ENCODE peak calls at places on chromosomes 1 and 21, in nine cellular contexts. H is iPS DF 6.9; W is activated T-cell treated with anti-CD3 and anti-CD28 coated beads, Interleukin-2, amount 50 U/mL, for 48 hours; V is SJSA1; N is T-cell; F is dermis blood vessel endothelial cell; K is H4; B is aorta; R is tibial artery. X is an unnamed sample.

GRCh38 chr1:226569879-226570547 is 21.4 kb downstream of the STUM start:
- DNase-seq in N (peak; percentile 20), H (peak; percentile 25), F (peak; percentile 21), K (no peak), B (no peak), W (peak; percentile 54), V (no peak), R (peak; percentile 49), X (no peak)

GRCh38 chr1:88466899-88467580 is 217.0 kb upstream of the PKN2 start:
- DNase-seq in V (no peak), F (no peak), H (no peak), K (no peak), R (no peak), N (no peak), B (no peak), W (no peak), X (no peak)

GRCh38 chr1:162009501-162010174 is 14.0 kb downstream of the OLFML2B start:
- DNase-seq in N (no peak), F (no peak), H (no peak), R (peak; percentile 85), K (no peak), B (no peak), W (no peak), V (no peak), X (no peak)

GRCh38 chr1:107795994-107796393 is 169.0 kb downstream of the VAV3 start:
- DNase-seq in B (no peak), R (no peak), V (no peak), K (no peak), F (no peak), H (no peak), N (no peak), W (no peak), X (peak; percentile 33)

GRCh38 chr1:48093147-48093546 is 96.0 kb upstream of the TRABD2B start:
- DNase-seq in H (no peak), F (no peak), R (no peak), V (no peak), K (no peak), N (no peak), B (no peak), W (no peak), X (no peak)

GRCh38 chr1:13628711-13629110 is 45.1 kb downstream of the PDPN start:
- DNase-seq in W (no peak), R (no peak), V (peak; percentile 88), H (no peak), N (no peak), K (no peak), B (no peak), F (no peak), X (no peak)

GRCh38 chr1:28190337-28190979 is 14.0 kb upstream of the PTAFR start:
- DNase-seq in K (no peak), V (no peak), H (no peak), B (no peak), W (no peak), R (no peak), N (no peak), F (no peak), X (no peak)

GRCh38 chr1:216054593-216054992 is 368.7 kb downstream of the USH2A start:
- DNase-seq in N (no peak), W (no peak), R (no peak), V (no peak), H (no peak), F (no peak), B (no peak), K (no peak), X (no peak)

GRCh38 chr1:235883261-235883927 is 16.7 kb upstream of the LYST start:
- DNase-seq in F (peak; percentile 75), K (peak; percentile 98), R (peak; percentile 96), B (peak; percentile 96), V (peak; percentile 86), W (no peak), N (no peak), H (no peak), X (peak; percentile 100)

GRCh38 chr1:20511518-20512428 is 3.8 kb upstream of the MUL1 start:
- DNase-seq in F (no peak), N (no peak), V (no peak), K (no peak), W (no peak), B (no peak), R (no peak), H (no peak), X (no peak)

GRCh38 chr1:172682812-172683211 is 23.9 kb downstream of the FASLG start:
- DNase-seq in W (no peak), R (no peak), N (no peak), K (no peak), B (no peak), H (no peak), V (no peak), F (no peak), X (no peak)

GRCh38 chr1:66305927-66306326 is 228.0 kb upstream of the SGIP1 start:
- DNase-seq in H (no peak), B (no peak), R (no peak), W (no peak), F (no peak), N (no peak), V (no peak), K (no peak), X (no peak)

GRCh38 chr1:188670837-188671236 is 1806.8 kb downstream of the BRINP3 start:
- DNase-seq in F (peak; percentile 50), K (peak; percentile 41), V (no peak), B (no peak), W (no peak), R (no peak), N (no peak), H (no peak), X (no peak)

GRCh38 chr21:36723371-36723881 is 24.5 kb downstream of the SIM2 start:
- DNase-seq in V (no peak), N (no peak), K (no peak), F (no peak), R (peak; percentile 53), B (no peak), H (no peak), W (no peak), X (no peak)

GRCh38 chr21:36839735-36840134 is 126.7 kb downstream of the HLCS start:
- DNase-seq in F (no peak), H (no peak), W (no peak), V (no peak), R (no peak), N (no peak), K (no peak), B (no peak), X (peak; percentile 54)

GRCh38 chr1:188137221-188137620 is 1308.5 kb downstream of the PLA2G4A start:
- DNase-seq in V (no peak), B (no peak), H (no peak), K (no peak), W (no peak), N (no peak), F (peak; percentile 7), R (no peak), X (no peak)

GRCh38 chr1:14725641-14726213 is 127.2 kb downstream of the KAZN start:
- DNase-seq in H (peak; percentile 50), W (no peak), K (no peak), F (no peak), B (no peak), V (no peak), N (no peak), R (no peak), X (no peak)

GRCh38 chr1:224300346-224300745 is 29.6 kb downstream of the NVL start:
- DNase-seq in K (peak; percentile 52), B (no peak), V (peak; percentile 22), H (no peak), R (no peak), F (peak; percentile 88), N (no peak), W (no peak), X (no peak)

GRCh38 chr1:76229279-76229977 is 154.9 kb downstream of the ST6GALNAC3 start:
- DNase-seq in H (no peak), R (no peak), V (no peak), W (no peak), N (no peak), F (peak; percentile 50), B (no peak), K (no peak), X (no peak)

GRCh38 chr21:43754948-43755781 is 20.9 kb downstream of the CSTB start:
- DNase-seq in H (no peak), R (no peak), B (no peak), K (no peak), N (no peak), V (no peak), F (no peak), W (no peak), X (no peak)

GRCh38 chr1:101820080-101820479 is 176.6 kb downstream of the OLFM3 start:
- DNase-seq in F (peak; percentile 8), K (peak; percentile 27), H (peak; percentile 27), B (no peak), W (no peak), R (no peak), N (no peak), V (no peak), X (peak; percentile 39)